ENCODE peak calls at places on chromosomes 4 and X, in seven cellular contexts. X is activated T-cell treated with anti-CD3 and anti-CD28 coated beads for 24 hours; N is EH; B is gastrocnemius medialis; I is DMS153; D is NCI-H460; Z is activated CD4-positive, alpha-beta T cell treated with anti-CD3 and anti-CD28 coated beads for 24 hours. J is an unnamed sample.

GRCh38 chr4:48779095-48779997 is 733 bp downstream of the FRYL start:
- DNase-seq in B (peak; percentile 46), D (peak; percentile 32), I (no peak), Z (peak; percentile 48), X (peak; percentile 48), N (peak; percentile 64), J (peak; percentile 66)

GRCh38 chr4:95388911-95389310 is 159.9 kb downstream of the UNC5C start:
- DNase-seq in N (no peak), Z (no peak), B (no peak), X (no peak), I (no peak), D (no peak), J (no peak)

GRCh38 chr4:15956179-15956850 is 6.7 kb downstream of the FGFBP2 start:
- DNase-seq in D (peak; percentile 79), N (peak; percentile 70), B (peak; percentile 75), Z (peak; percentile 79), I (peak; percentile 21), X (peak; percentile 77), J (peak; percentile 52)

GRCh38 chrX:154349359-154349935 is 25.0 kb downstream of the FLNA start:
- DNase-seq in I (no peak), D (no peak), X (no peak), B (no peak), Z (no peak), N (peak; percentile 27), J (no peak)

GRCh38 chr4:8194306-8195242 is 4.5 kb upstream of the SH3TC1 start:
- DNase-seq in D (no peak), X (no peak), I (no peak), Z (no peak), N (no peak), B (no peak), J (no peak)

GRCh38 chr4:1793940-1794808 is 1.1 kb downstream of the FGFR3 start:
- DNase-seq in I (no peak), X (no peak), D (no peak), Z (no peak), N (peak; percentile 22), B (no peak), J (peak; percentile 30)

GRCh38 chr4:98529970-98530569 is 128.3 kb downstream of the TSPAN5 start:
- DNase-seq in D (no peak), Z (no peak), I (no peak), X (no peak), B (no peak), N (no peak), J (no peak)

GRCh38 chr4:68416591-68416990 is 30.7 kb upstream of the TMPRSS11E start:
- DNase-seq in X (no peak), I (no peak), N (no peak), Z (no peak), D (no peak), B (no peak), J (no peak)

GRCh38 chrX:37825225-37825842 is 22.0 kb downstream of the DYNLT3 start:
- DNase-seq in Z (peak; percentile 18), X (peak; percentile 23), N (peak; percentile 34), I (no peak), D (peak; percentile 42), B (peak; percentile 12), J (peak; percentile 42)